ENCODE peak calls at places on chromosome 14, in four cellular contexts. Q is uterus, M is brain microvascular endothelial cell, F is RWPE2. P is an unnamed sample. For H3K27me3, the result is how much of the 10 kb centered on the place peaks cover.

GRCh38 chr14:52692248-52692962 is 3.0 kb downstream of the ERO1A start:
- DNase-seq in Q (no peak), M (no peak), F (no peak), P (peak)

GRCh38 chr14:50856660-50857059 is 15.2 kb upstream of the ABHD12B start:
- DNase-seq in Q (no peak), M (no peak), F (no peak), P (no peak)

GRCh38 chr14:49173765-49174373 is 412.3 kb downstream of the RPS29 start:
- DNase-seq in Q (no peak), M (peak), F (no peak), P (peak)

GRCh38 chr14:23548351-23549318 is 2.9 kb downstream of the ZFHX2 start:
- DNase-seq in Q (no peak), M (peak), F (no peak), P (peak)

GRCh38 chr14:85316701-85317100 is 213.2 kb upstream of the FLRT2 start:
- DNase-seq in Q (no peak), M (no peak), F (no peak), P (peak)

GRCh38 chr14:86015511-86015910 is 485.6 kb downstream of the FLRT2 start:
- DNase-seq in Q (no peak), M (peak), F (no peak), P (no peak)

GRCh38 chr14:72745546-72745945 is 148.4 kb downstream of the DPF3 start:
- DNase-seq in Q (no peak), M (peak), F (no peak), P (peak)

GRCh38 chr14:102046337-102047278 is 40.2 kb downstream of the HSP90AA1 start:
- DNase-seq in Q (peak), M (no peak), F (no peak), P (no peak)

GRCh38 chr14:75267141-75267601 is 11.5 kb upstream of the FOS start:
- DNase-seq in Q (no peak), M (peak), F (no peak), P (peak)

GRCh38 chr14:74326369-74327152 is 21.7 kb upstream of the VRTN start:
- DNase-seq in Q (no peak), M (no peak), F (no peak), P (no peak)

GRCh38 chr14:64191756-64192155 is 102.4 kb downstream of the ESR2 start:
- DNase-seq in Q (no peak), M (peak), F (no peak), P (peak)

GRCh38 chr14:96790211-96790610 is 7.0 kb upstream of the VRK1 start:
- DNase-seq in Q (no peak), M (no peak), F (no peak), P (no peak)
- H3K27me3 ChIP-seq in Q (under half), M (under half), F (under half), P (under half)

GRCh38 chr14:60642790-60643397 is 6.4 kb downstream of the SIX1 start:
- DNase-seq in Q (no peak), M (no peak), F (peak), P (no peak)

GRCh38 chr14:60646202-60646886 is 2.9 kb downstream of the SIX1 start:
- DNase-seq in Q (no peak), M (no peak), F (no peak), P (no peak)

GRCh38 chr14:60643443-60644402 is 5.6 kb downstream of the SIX1 start:
- DNase-seq in Q (no peak), M (no peak), F (no peak), P (no peak)

GRCh38 chr14:60647081-60647836 is 2.0 kb downstream of the SIX1 start:
- DNase-seq in Q (no peak), M (peak), F (peak), P (no peak)

GRCh38 chr14:60645191-60645590 is 4.1 kb downstream of the SIX1 start:
- DNase-seq in Q (no peak), M (no peak), F (no peak), P (no peak)
- H3K27me3 ChIP-seq in Q (half or more), M (under half), F (under half), P (half or more)

GRCh38 chr14:61264022-61264571 is 17.0 kb downstream of the TMEM30B start:
- DNase-seq in Q (no peak), M (no peak), F (no peak), P (no peak)
- H3K27me3 ChIP-seq in Q (under half), M (under half), F (under half), P (under half)

GRCh38 chr14:94775082-94775874 is 5.4 kb upstream of the GSC start:
- DNase-seq in Q (no peak), M (no peak), F (no peak), P (no peak)
- H3K27me3 ChIP-seq in Q (half or more), M (half or more), F (half or more), P (half or more)

GRCh38 chr14:104542871-104543830 is 36.4 kb upstream of the C14orf180 start:
- DNase-seq in Q (no peak), M (no peak), F (no peak), P (no peak)
- H3K27me3 ChIP-seq in Q (under half), M (under half), F (half or more), P (under half)

DNA sequence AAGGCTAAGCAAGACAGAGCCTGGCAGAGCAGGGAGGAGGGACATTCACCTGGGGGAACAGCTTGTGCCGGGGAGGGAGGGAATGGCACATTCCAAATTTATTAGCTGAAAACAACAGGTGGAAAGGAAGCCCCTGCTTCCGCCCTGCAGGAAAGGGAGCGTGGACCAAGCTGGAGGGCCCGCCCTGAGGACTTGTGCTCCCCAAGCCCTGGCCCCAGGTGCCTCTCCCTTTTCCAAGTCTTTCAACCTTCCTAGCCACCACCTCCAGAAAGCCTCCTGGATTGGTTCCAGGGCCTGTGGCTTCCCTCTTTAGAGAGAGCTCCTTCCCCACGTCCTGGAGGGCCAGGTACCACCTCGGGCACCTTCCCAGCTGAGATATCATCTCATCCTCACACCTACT is 2.7 kb downstream of the DEGS2 start:
- DNase-seq in Q (no peak), M (no peak), F (no peak), P (no peak)
- H3K27me3 ChIP-seq in Q (under half), M (under half), F (under half), P (under half)

GRCh38 chr14:55912344-55912743 is 205.9 kb upstream of the PELI2 start:
- DNase-seq in Q (no peak), M (no peak), F (no peak), P (no peak)
- H3K27me3 ChIP-seq in Q (under half), M (under half), F (under half), P (under half)

GRCh38 chr14:100168515-100168914 is 9.1 kb upstream of the DEGS2 start:
- DNase-seq in Q (no peak), M (no peak), F (no peak), P (no peak)

GRCh38 chr14:100165825-100166520 is 6.5 kb upstream of the DEGS2 start:
- DNase-seq in Q (no peak), M (no peak), F (peak), P (no peak)

GRCh38 chr14:100160534-100160916 is 1.1 kb upstream of the DEGS2 start:
- DNase-seq in Q (no peak), M (no peak), F (peak), P (no peak)

GRCh38 chr14:100165376-100165775 is 5.9 kb upstream of the DEGS2 start:
- DNase-seq in Q (no peak), M (no peak), F (peak), P (no peak)

DNA sequence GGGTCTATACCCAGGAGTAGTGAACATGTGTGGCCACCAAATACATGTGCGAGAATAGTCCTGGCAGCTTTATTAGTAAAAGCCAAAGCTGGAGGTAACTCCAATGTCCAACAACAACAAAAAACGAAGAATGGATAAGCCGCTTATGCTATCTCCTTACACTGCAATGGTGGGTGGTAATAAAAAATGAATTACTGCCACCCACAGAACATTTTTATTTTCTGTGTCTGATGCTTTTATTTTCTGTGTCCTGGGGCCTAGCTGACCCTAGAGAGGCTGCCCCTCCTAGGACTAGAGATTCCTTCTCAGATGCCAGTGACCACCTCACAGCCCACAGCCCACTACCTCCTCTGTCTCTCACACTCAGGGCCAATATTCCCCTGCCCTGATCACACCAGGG is 5.4 kb upstream of the DEGS2 start:
- DNase-seq in Q (no peak), M (no peak), F (no peak), P (no peak)
- H3K27me3 ChIP-seq in Q (under half), M (under half), F (under half), P (under half)

GRCh38 chr14:36509056-36509917 is 10.7 kb downstream of the NKX2-1 start:
- DNase-seq in Q (no peak), M (no peak), F (no peak), P (no peak)

GRCh38 chr14:36510078-36510799 is 9.8 kb downstream of the NKX2-1 start:
- DNase-seq in Q (no peak), M (no peak), F (no peak), P (peak)

GRCh38 chr14:36507847-36508417 is 12.1 kb downstream of the NKX2-1 start:
- DNase-seq in Q (no peak), M (no peak), F (no peak), P (no peak)

GRCh38 chr14:36506732-36507614 is 13.1 kb downstream of the NKX2-1 start:
- DNase-seq in Q (no peak), M (no peak), F (no peak), P (no peak)

GRCh38 chr14:36508418-36509051 is 11.5 kb downstream of the NKX2-1 start:
- DNase-seq in Q (no peak), M (no peak), F (no peak), P (no peak)
- H3K27me3 ChIP-seq in Q (half or more), M (half or more), F (half or more), P (half or more)

P was measured in astrocyte.